ENCODE peak calls at places on chromosomes 3 and 15, in eight cellular contexts. One of them, this sample, is unnamed. For H3K4me1, the result is how much of the 10 kb centered on the place peaks cover.

GRCh38 chr3:38580450-38581382 is 68.8 kb downstream of the SCN5A start:
- DNase-seq in CD8-positive, alpha-beta T cell: peak
- DNase-seq in endothelial cell of umbilical vein: no peak
- DNase-seq in foreskin keratinocyte: no peak
- DNase-seq in HCT116: no peak
- DNase-seq in body of pancreas: no peak
- DNase-seq in upper lobe of right lung: peak
- DNase-seq in heart right ventricle: peak
- DNase-seq in this sample: peak

GRCh38 chr3:110106805-110107204 is 769.5 kb upstream of the DPPA4 start:
- DNase-seq in CD8-positive, alpha-beta T cell: no peak
- DNase-seq in upper lobe of right lung: no peak
- DNase-seq in body of pancreas: no peak
- DNase-seq in foreskin keratinocyte: peak
- DNase-seq in heart right ventricle: no peak
- DNase-seq in endothelial cell of umbilical vein: no peak
- DNase-seq in HCT116: no peak
- DNase-seq in this sample: no peak

GRCh38 chr15:20341901-20342605 is 199.5 kb downstream of the GOLGA6L6 start:
- DNase-seq in heart right ventricle: peak
- DNase-seq in HCT116: no peak
- DNase-seq in body of pancreas: no peak
- DNase-seq in foreskin keratinocyte: no peak
- DNase-seq in CD8-positive, alpha-beta T cell: peak
- DNase-seq in endothelial cell of umbilical vein: peak
- DNase-seq in upper lobe of right lung: peak
- DNase-seq in this sample: no peak

GRCh38 chr3:108342829-108343478 is 46.6 kb downstream of the HHLA2 start:
- DNase-seq in endothelial cell of umbilical vein: peak
- DNase-seq in foreskin keratinocyte: peak
- DNase-seq in body of pancreas: peak
- DNase-seq in HCT116: no peak
- DNase-seq in upper lobe of right lung: no peak
- DNase-seq in CD8-positive, alpha-beta T cell: no peak
- DNase-seq in heart right ventricle: no peak
- DNase-seq in this sample: no peak

GRCh38 chr3:123686254-123686653 is 101.4 kb upstream of the HACD2 start:
- DNase-seq in foreskin keratinocyte: no peak
- DNase-seq in upper lobe of right lung: no peak
- DNase-seq in endothelial cell of umbilical vein: no peak
- DNase-seq in HCT116: no peak
- DNase-seq in CD8-positive, alpha-beta T cell: no peak
- DNase-seq in body of pancreas: no peak
- DNase-seq in heart right ventricle: no peak
- DNase-seq in this sample: no peak

GRCh38 chr3:188446791-188447190 is 292.8 kb downstream of the LPP start:
- DNase-seq in HCT116: no peak
- DNase-seq in endothelial cell of umbilical vein: no peak
- DNase-seq in foreskin keratinocyte: no peak
- DNase-seq in CD8-positive, alpha-beta T cell: no peak
- DNase-seq in body of pancreas: no peak
- DNase-seq in upper lobe of right lung: no peak
- DNase-seq in heart right ventricle: no peak
- DNase-seq in this sample: no peak

GRCh38 chr3:119497824-119498187 is 541 bp upstream of the TIMMDC1 start:
- DNase-seq in foreskin keratinocyte: peak
- DNase-seq in HCT116: no peak
- DNase-seq in CD8-positive, alpha-beta T cell: no peak
- DNase-seq in endothelial cell of umbilical vein: peak
- DNase-seq in upper lobe of right lung: no peak
- DNase-seq in heart right ventricle: no peak
- DNase-seq in body of pancreas: peak
- DNase-seq in this sample: no peak

GRCh38 chr3:135172191-135172869 is 377.3 kb downstream of the EPHB1 start:
- DNase-seq in foreskin keratinocyte: no peak
- DNase-seq in CD8-positive, alpha-beta T cell: no peak
- DNase-seq in body of pancreas: no peak
- DNase-seq in upper lobe of right lung: no peak
- DNase-seq in heart right ventricle: no peak
- DNase-seq in HCT116: no peak
- DNase-seq in endothelial cell of umbilical vein: no peak
- DNase-seq in this sample: no peak

GRCh38 chr3:94615275-94616065 is 552.6 kb downstream of the NSUN3 start:
- DNase-seq in CD8-positive, alpha-beta T cell: no peak
- DNase-seq in endothelial cell of umbilical vein: no peak
- DNase-seq in heart right ventricle: no peak
- DNase-seq in HCT116: no peak
- DNase-seq in upper lobe of right lung: no peak
- DNase-seq in body of pancreas: no peak
- DNase-seq in foreskin keratinocyte: peak
- DNase-seq in this sample: no peak

GRCh38 chr15:49883121-49883520 is 235.9 kb downstream of the ATP8B4 start:
- DNase-seq in endothelial cell of umbilical vein: no peak
- DNase-seq in body of pancreas: no peak
- DNase-seq in foreskin keratinocyte: no peak
- DNase-seq in upper lobe of right lung: no peak
- DNase-seq in HCT116: no peak
- DNase-seq in CD8-positive, alpha-beta T cell: no peak
- DNase-seq in heart right ventricle: no peak
- DNase-seq in this sample: no peak

GRCh38 chr3:172159962-172160538 is 120.7 kb downstream of the FNDC3B start:
- DNase-seq in endothelial cell of umbilical vein: no peak
- DNase-seq in HCT116: no peak
- DNase-seq in upper lobe of right lung: no peak
- DNase-seq in body of pancreas: peak
- DNase-seq in foreskin keratinocyte: no peak
- DNase-seq in CD8-positive, alpha-beta T cell: no peak
- DNase-seq in heart right ventricle: no peak
- DNase-seq in this sample: no peak

GRCh38 chr3:55519016-55519415 is 31.9 kb upstream of the WNT5A start:
- DNase-seq in heart right ventricle: no peak
- DNase-seq in endothelial cell of umbilical vein: no peak
- DNase-seq in CD8-positive, alpha-beta T cell: no peak
- DNase-seq in HCT116: no peak
- DNase-seq in upper lobe of right lung: no peak
- DNase-seq in body of pancreas: no peak
- DNase-seq in foreskin keratinocyte: peak
- DNase-seq in this sample: no peak

GRCh38 chr3:58358092-58358491 is 25.4 kb downstream of the PXK start:
- DNase-seq in endothelial cell of umbilical vein: no peak
- DNase-seq in HCT116: no peak
- DNase-seq in upper lobe of right lung: no peak
- DNase-seq in heart right ventricle: no peak
- DNase-seq in body of pancreas: no peak
- DNase-seq in foreskin keratinocyte: no peak
- DNase-seq in CD8-positive, alpha-beta T cell: no peak
- DNase-seq in this sample: no peak

GRCh38 chr3:53213276-53213675 is 42.5 kb downstream of the TKT start:
- DNase-seq in heart right ventricle: no peak
- DNase-seq in foreskin keratinocyte: no peak
- DNase-seq in CD8-positive, alpha-beta T cell: no peak
- DNase-seq in upper lobe of right lung: no peak
- DNase-seq in endothelial cell of umbilical vein: no peak
- DNase-seq in HCT116: no peak
- DNase-seq in body of pancreas: no peak
- DNase-seq in this sample: no peak

GRCh38 chr15:72058590-72058989 is 59.4 kb downstream of the MYO9A start:
- DNase-seq in endothelial cell of umbilical vein: no peak
- DNase-seq in CD8-positive, alpha-beta T cell: no peak
- DNase-seq in body of pancreas: no peak
- DNase-seq in foreskin keratinocyte: no peak
- DNase-seq in upper lobe of right lung: no peak
- DNase-seq in heart right ventricle: no peak
- DNase-seq in HCT116: no peak
- DNase-seq in this sample: no peak

GRCh38 chr3:131501949-131502348 is 822 bp downstream of the MRPL3 start:
- DNase-seq in heart right ventricle: no peak
- DNase-seq in upper lobe of right lung: no peak
- DNase-seq in body of pancreas: no peak
- DNase-seq in foreskin keratinocyte: peak
- DNase-seq in CD8-positive, alpha-beta T cell: no peak
- DNase-seq in HCT116: no peak
- DNase-seq in endothelial cell of umbilical vein: peak
- DNase-seq in this sample: no peak

GRCh38 chr3:38823186-38823585 is 7.2 kb upstream of the SCN10A start:
- DNase-seq in endothelial cell of umbilical vein: no peak
- DNase-seq in foreskin keratinocyte: no peak
- DNase-seq in HCT116: no peak
- DNase-seq in upper lobe of right lung: no peak
- DNase-seq in body of pancreas: no peak
- DNase-seq in heart right ventricle: no peak
- DNase-seq in CD8-positive, alpha-beta T cell: no peak
- DNase-seq in this sample: no peak

GRCh38 chr3:143507735-143508580 is 340.3 kb downstream of the SLC9A9 start:
- DNase-seq in HCT116: no peak
- DNase-seq in CD8-positive, alpha-beta T cell: no peak
- DNase-seq in heart right ventricle: no peak
- DNase-seq in upper lobe of right lung: no peak
- DNase-seq in body of pancreas: no peak
- DNase-seq in endothelial cell of umbilical vein: no peak
- DNase-seq in foreskin keratinocyte: peak
- DNase-seq in this sample: no peak

GRCh38 chr3:156530969-156531368 is 23.9 kb downstream of the SSR3 start:
- DNase-seq in CD8-positive, alpha-beta T cell: no peak
- DNase-seq in HCT116: no peak
- DNase-seq in body of pancreas: no peak
- DNase-seq in upper lobe of right lung: no peak
- DNase-seq in foreskin keratinocyte: no peak
- DNase-seq in heart right ventricle: no peak
- DNase-seq in endothelial cell of umbilical vein: no peak
- DNase-seq in this sample: no peak

GRCh38 chr15:59838900-59839299 is 149.8 kb upstream of the BNIP2 start:
- DNase-seq in upper lobe of right lung: no peak
- DNase-seq in foreskin keratinocyte: no peak
- DNase-seq in CD8-positive, alpha-beta T cell: no peak
- DNase-seq in body of pancreas: no peak
- DNase-seq in HCT116: no peak
- DNase-seq in endothelial cell of umbilical vein: no peak
- DNase-seq in heart right ventricle: no peak
- DNase-seq in this sample: no peak

DNA sequence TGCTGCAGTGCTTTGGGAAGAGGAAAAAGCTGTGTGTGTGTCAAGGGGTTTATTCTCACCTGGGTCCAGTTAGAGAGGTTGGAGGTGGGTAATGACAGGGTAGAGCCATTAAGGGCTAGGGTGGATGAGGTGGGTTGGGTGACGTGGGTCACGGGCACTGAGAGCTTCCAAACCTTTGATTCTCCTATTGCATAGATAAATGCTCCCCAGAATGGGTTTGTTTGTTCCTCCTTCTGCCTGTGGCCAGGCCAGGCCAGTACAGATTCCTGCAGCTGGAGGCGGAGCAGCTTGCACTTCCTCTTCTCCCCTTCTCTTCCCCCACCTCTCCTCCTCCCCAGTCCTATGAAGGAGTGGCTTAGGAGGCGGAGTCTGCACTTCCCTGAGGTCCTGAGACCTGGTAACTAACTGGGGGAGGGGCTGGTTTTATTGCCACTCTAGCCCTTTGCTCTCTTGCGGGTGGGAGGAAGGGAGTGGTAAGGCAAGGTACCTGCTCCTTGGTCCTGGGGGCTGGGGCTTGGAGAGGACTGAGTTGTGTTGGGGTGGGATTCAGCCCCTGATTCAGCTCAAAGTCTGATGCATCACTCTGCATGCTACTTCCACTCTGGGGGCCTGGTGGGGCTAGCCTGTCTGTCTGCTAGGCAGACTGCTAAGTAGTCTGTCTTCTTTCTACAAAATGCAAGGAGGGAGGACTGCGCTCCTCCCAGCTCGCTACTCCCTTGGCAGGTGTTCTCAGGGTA is 3.5 kb downstream of the SPINT1 start:
- DNase-seq in foreskin keratinocyte: peak
- DNase-seq in CD8-positive, alpha-beta T cell: no peak
- DNase-seq in upper lobe of right lung: peak
- DNase-seq in heart right ventricle: peak
- DNase-seq in body of pancreas: peak
- DNase-seq in endothelial cell of umbilical vein: no peak
- DNase-seq in HCT116: no peak
- DNase-seq in this sample: peak
- H3K27ac ChIP-seq in foreskin keratinocyte: peak
- H3K27ac ChIP-seq in CD8-positive, alpha-beta T cell: no peak
- H3K27ac ChIP-seq in upper lobe of right lung: peak
- H3K27ac ChIP-seq in heart right ventricle: no peak
- H3K27ac ChIP-seq in body of pancreas: peak
- H3K27ac ChIP-seq in endothelial cell of umbilical vein: no peak
- H3K27ac ChIP-seq in HCT116: peak
- H3K27ac ChIP-seq in this sample: peak

GRCh38 chr15:90659481-90659880 is 57.7 kb upstream of the BLM start:
- DNase-seq in upper lobe of right lung: no peak
- DNase-seq in foreskin keratinocyte: no peak
- DNase-seq in heart right ventricle: no peak
- DNase-seq in body of pancreas: no peak
- DNase-seq in HCT116: no peak
- DNase-seq in CD8-positive, alpha-beta T cell: no peak
- DNase-seq in endothelial cell of umbilical vein: no peak
- DNase-seq in this sample: no peak
- H3K4me1 ChIP-seq in upper lobe of right lung: under half
- H3K4me1 ChIP-seq in foreskin keratinocyte: under half
- H3K4me1 ChIP-seq in heart right ventricle: half or more
- H3K4me1 ChIP-seq in body of pancreas: under half
- H3K4me1 ChIP-seq in HCT116: under half
- H3K4me1 ChIP-seq in CD8-positive, alpha-beta T cell: half or more
- H3K4me1 ChIP-seq in endothelial cell of umbilical vein: under half
- H3K4me1 ChIP-seq in this sample: under half

GRCh38 chr3:40695848-40696247 is 171.1 kb downstream of the ZNF621 start:
- DNase-seq in endothelial cell of umbilical vein: peak
- DNase-seq in upper lobe of right lung: no peak
- DNase-seq in HCT116: no peak
- DNase-seq in foreskin keratinocyte: no peak
- DNase-seq in body of pancreas: no peak
- DNase-seq in CD8-positive, alpha-beta T cell: no peak
- DNase-seq in heart right ventricle: no peak
- DNase-seq in this sample: no peak

GRCh38 chr3:40690696-40691597 is 166.2 kb downstream of the ZNF621 start:
- DNase-seq in endothelial cell of umbilical vein: no peak
- DNase-seq in body of pancreas: peak
- DNase-seq in heart right ventricle: peak
- DNase-seq in upper lobe of right lung: peak
- DNase-seq in foreskin keratinocyte: no peak
- DNase-seq in HCT116: no peak
- DNase-seq in CD8-positive, alpha-beta T cell: no peak
- DNase-seq in this sample: no peak

GRCh38 chr3:40691598-40691905 is 166.8 kb downstream of the ZNF621 start:
- DNase-seq in heart right ventricle: no peak
- DNase-seq in HCT116: no peak
- DNase-seq in endothelial cell of umbilical vein: peak
- DNase-seq in CD8-positive, alpha-beta T cell: no peak
- DNase-seq in body of pancreas: peak
- DNase-seq in foreskin keratinocyte: peak
- DNase-seq in upper lobe of right lung: no peak
- DNase-seq in this sample: no peak
- H3K27ac ChIP-seq in heart right ventricle: peak
- H3K27ac ChIP-seq in HCT116: no peak
- H3K27ac ChIP-seq in endothelial cell of umbilical vein: no peak
- H3K27ac ChIP-seq in CD8-positive, alpha-beta T cell: no peak
- H3K27ac ChIP-seq in body of pancreas: peak
- H3K27ac ChIP-seq in foreskin keratinocyte: no peak
- H3K27ac ChIP-seq in upper lobe of right lung: peak
- H3K27ac ChIP-seq in this sample: peak

DNA sequence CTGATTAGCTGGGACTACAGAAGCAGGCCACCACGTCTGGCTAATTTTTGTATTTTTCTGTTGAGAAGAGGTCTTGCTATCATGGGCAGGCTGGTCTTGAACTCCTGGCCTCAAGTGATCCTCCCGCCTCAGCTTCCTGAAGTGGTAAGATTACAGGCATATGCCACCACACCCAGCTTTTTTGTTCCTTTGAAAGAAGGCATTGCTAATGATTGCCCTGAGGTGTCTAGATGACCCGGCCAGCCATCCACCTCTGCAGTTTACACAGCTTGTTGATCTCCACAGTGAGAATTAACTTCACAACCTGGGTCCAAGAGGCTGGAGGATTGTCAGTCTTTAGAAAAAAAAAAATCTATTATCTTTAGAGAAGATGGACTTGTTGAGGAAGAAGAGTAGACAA is 58.7 kb downstream of the SMAD3 start:
- DNase-seq in upper lobe of right lung: no peak
- DNase-seq in foreskin keratinocyte: no peak
- DNase-seq in body of pancreas: no peak
- DNase-seq in CD8-positive, alpha-beta T cell: no peak
- DNase-seq in heart right ventricle: no peak
- DNase-seq in HCT116: no peak
- DNase-seq in endothelial cell of umbilical vein: no peak
- DNase-seq in this sample: no peak
- H3K4me1 ChIP-seq in upper lobe of right lung: half or more
- H3K4me1 ChIP-seq in foreskin keratinocyte: half or more
- H3K4me1 ChIP-seq in body of pancreas: half or more
- H3K4me1 ChIP-seq in CD8-positive, alpha-beta T cell: under half
- H3K4me1 ChIP-seq in heart right ventricle: half or more
- H3K4me1 ChIP-seq in HCT116: half or more
- H3K4me1 ChIP-seq in endothelial cell of umbilical vein: half or more
- H3K4me1 ChIP-seq in this sample: half or more